ENCODE peak calls at places on chromosomes 16 and 17, in ten cellular contexts. H is endothelial cell, L is WERI-Rb-1, B is PC-9, F is stomach, X is Caco-2, W is HFF-Myc, T is breast epithelium, R is suprapubic skin, M is MCF 10A. K is an unnamed sample.

GRCh38 chr17:65055708-65056638 is 567 bp downstream of the GNA13 start:
- DNase-seq in X (peak), R (peak), L (peak), T (peak), F (peak), W (no peak), B (peak), H (peak), M (peak), K (peak)

GRCh38 chr17:57553991-57554825 is 190.9 kb downstream of the CCDC182 start:
- DNase-seq in B (peak), H (peak), M (no peak), F (no peak), W (no peak), R (no peak), L (peak), X (no peak), T (no peak), K (no peak)

GRCh38 chr16:56145369-56145768 is 45.9 kb upstream of the GNAO1 start:
- DNase-seq in W (no peak), H (no peak), F (no peak), M (no peak), R (no peak), B (no peak), L (no peak), T (no peak), X (no peak), K (no peak)

GRCh38 chr17:58184308-58184985 is 8.1 kb upstream of the EPX start:
- DNase-seq in X (no peak), T (no peak), M (peak), F (no peak), L (no peak), H (no peak), R (no peak), W (peak), B (peak), K (no peak)

GRCh38 chr17:37770631-37771518 is 26.0 kb upstream of the HNF1B start:
- DNase-seq in F (peak), R (no peak), X (peak), M (peak), T (peak), W (no peak), H (peak), L (peak), B (peak), K (peak)

GRCh38 chr16:85457366-85457765 is 155.8 kb upstream of the GSE1 start:
- DNase-seq in B (peak), H (no peak), L (no peak), M (peak), W (no peak), T (no peak), R (no peak), F (no peak), X (no peak), K (no peak)

GRCh38 chr16:11355862-11356261 is 10.6 kb downstream of the RMI2 start:
- DNase-seq in R (no peak), M (no peak), T (no peak), X (no peak), L (no peak), W (no peak), F (no peak), B (no peak), H (no peak), K (no peak)

GRCh38 chr17:6712854-6713129 is 377 bp downstream of the SLC13A5 start:
- DNase-seq in W (no peak), R (no peak), M (no peak), T (no peak), X (no peak), L (no peak), B (no peak), F (no peak), H (no peak), K (no peak)

GRCh38 chr16:12637002-12637401 is 166.7 kb downstream of the CPPED1 start:
- DNase-seq in H (no peak), F (no peak), B (no peak), T (no peak), M (no peak), X (no peak), R (no peak), L (peak), W (no peak), K (no peak)

GRCh38 chr16:75494184-75494583 is 1.1 kb downstream of the CHST6 start:
- DNase-seq in T (no peak), H (no peak), X (no peak), R (no peak), F (no peak), W (no peak), M (no peak), L (no peak), B (no peak), K (no peak)

GRCh38 chr17:78159575-78160158 is 8.7 kb upstream of the SYNGR2 start:
- DNase-seq in T (no peak), M (peak), L (no peak), F (no peak), X (no peak), H (no peak), R (no peak), W (no peak), B (no peak), K (no peak)

GRCh38 chr17:3043737-3044365 is 19.6 kb downstream of the OR1D5 start:
- DNase-seq in T (no peak), X (no peak), H (peak), M (no peak), B (no peak), L (peak), R (no peak), F (no peak), W (no peak), K (no peak)

GRCh38 chr17:39716073-39716818 is 14.1 kb downstream of the MIEN1 start:
- DNase-seq in L (no peak), W (no peak), M (no peak), T (no peak), X (no peak), R (no peak), F (no peak), B (no peak), H (no peak), K (no peak)

GRCh38 chr16:3074860-3075545 is 9.6 kb downstream of the IL32 start:
- DNase-seq in M (no peak), B (no peak), T (no peak), R (no peak), X (no peak), F (peak), W (no peak), H (no peak), L (no peak), K (no peak)

GRCh38 chr17:73151888-73152633 is 12.7 kb upstream of the SSTR2 start:
- DNase-seq in T (no peak), X (no peak), B (no peak), M (no peak), L (no peak), W (no peak), R (no peak), F (no peak), H (no peak), K (no peak)

GRCh38 chr16:17205279-17206139 is 265.3 kb downstream of the XYLT1 start:
- DNase-seq in M (no peak), H (no peak), W (peak), F (peak), B (no peak), X (no peak), R (no peak), T (no peak), L (no peak), K (no peak)

GRCh38 chr17:46917516-46917915 is 5.4 kb upstream of the GOSR2 start:
- DNase-seq in W (no peak), F (no peak), H (no peak), M (no peak), B (no peak), L (no peak), X (no peak), T (no peak), R (no peak), K (no peak)

DNA sequence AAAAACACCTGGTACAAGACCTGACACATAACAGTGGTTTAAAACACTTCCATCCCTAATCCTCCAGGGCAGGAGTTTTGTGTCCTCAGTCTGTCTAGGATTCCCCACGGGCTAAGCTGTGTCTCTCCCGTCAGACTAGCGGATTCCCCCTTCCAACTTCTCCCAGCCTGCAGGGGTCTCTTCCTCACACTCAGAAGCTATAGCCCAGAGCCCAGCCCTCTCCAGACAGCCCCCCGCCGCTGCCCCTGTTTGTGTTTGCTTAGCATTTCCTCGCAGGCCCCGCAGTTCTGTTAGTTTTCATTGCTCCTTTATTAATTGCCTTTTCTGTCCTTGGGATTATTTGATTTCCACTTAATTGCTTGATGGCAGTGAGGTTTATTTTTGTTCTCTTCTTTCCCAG is 91.2 kb downstream of the TMEM132E start:
- DNase-seq in R (no peak), B (no peak), F (no peak), L (no peak), T (no peak), M (no peak), H (no peak), X (no peak), W (no peak), K (no peak)
- TF ChIP-seq CTCF in R (no peak), B (no peak), F (no peak), L (no peak), T (no peak), M (no peak), H (no peak), X (no peak), W (no peak), K (no peak)

GRCh38 chr16:52070341-52071057 is 476.4 kb downstream of the TOX3 start:
- DNase-seq in H (no peak), T (no peak), R (no peak), L (no peak), B (no peak), M (no peak), W (no peak), F (no peak), X (no peak), K (no peak)

GRCh38 chr16:52071101-52071500 is 475.8 kb downstream of the TOX3 start:
- DNase-seq in X (no peak), H (no peak), L (no peak), T (no peak), F (no peak), M (no peak), B (no peak), W (no peak), R (no peak), K (no peak)

GRCh38 chr16:52069866-52070265 is 477.1 kb downstream of the TOX3 start:
- DNase-seq in L (peak), X (no peak), F (no peak), H (peak), B (no peak), T (no peak), R (no peak), W (no peak), M (peak), K (no peak)

GRCh38 chr16:52066951-52067350 is 480.0 kb downstream of the TOX3 start:
- DNase-seq in W (no peak), B (no peak), M (no peak), H (no peak), F (no peak), X (no peak), L (no peak), R (no peak), T (no peak), K (no peak)

DNA sequence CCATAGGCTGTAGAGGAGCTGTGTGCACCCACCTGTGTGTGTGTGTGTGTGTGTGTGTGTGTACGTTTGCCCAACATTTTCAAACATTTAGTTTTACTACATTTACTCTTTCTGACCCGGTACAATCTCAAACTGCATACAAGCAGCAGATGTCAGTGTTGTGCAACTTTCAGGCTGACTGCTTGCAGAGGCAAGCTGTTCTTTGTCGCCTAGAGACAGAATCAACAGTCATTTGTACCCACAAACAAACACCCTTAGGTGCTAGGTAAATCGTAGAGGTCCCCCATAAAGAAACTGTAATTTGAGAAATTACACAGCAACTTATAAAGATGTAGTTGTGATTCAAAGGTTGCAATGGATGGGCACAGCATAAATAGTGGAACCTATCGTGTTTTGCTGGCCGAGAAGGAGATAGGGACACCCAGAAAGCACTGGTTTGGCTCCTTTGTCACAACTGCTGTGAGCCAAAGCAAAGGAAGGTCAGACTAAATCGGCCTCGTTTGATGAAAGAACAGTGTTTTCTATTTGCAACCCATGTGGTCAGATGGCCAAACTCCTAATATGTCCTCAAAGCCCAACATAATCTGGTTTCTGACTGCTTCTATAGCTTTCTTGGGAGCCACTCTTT is 478.4 kb downstream of the TOX3 start:
- DNase-seq in W (no peak), M (peak), T (no peak), H (peak), L (peak), X (peak), F (peak), R (no peak), B (no peak), K (peak)
- TF ChIP-seq CTCF in W (no peak), M (peak), T (peak), H (no peak), L (peak), X (peak), F (peak), R (peak), B (no peak), K (peak)

GRCh38 chr16:22053921-22054341 is 38.4 kb upstream of the VWA3A start:
- DNase-seq in B (no peak), F (no peak), L (no peak), R (no peak), H (no peak), X (no peak), W (no peak), T (no peak), M (no peak), K (no peak)

GRCh38 chr16:22052985-22053384 is 39.4 kb upstream of the VWA3A start:
- DNase-seq in R (no peak), H (no peak), B (no peak), X (no peak), M (peak), W (no peak), T (no peak), L (no peak), F (no peak), K (no peak)

GRCh38 chr16:22054847-22055590 is 37.3 kb upstream of the VWA3A start:
- DNase-seq in B (no peak), F (no peak), H (no peak), M (no peak), X (no peak), W (no peak), T (no peak), R (no peak), L (no peak), K (no peak)

GRCh38 chr16:22050963-22051362 is 41.4 kb upstream of the VWA3A start:
- DNase-seq in W (no peak), F (no peak), L (no peak), B (peak), T (no peak), H (no peak), X (no peak), M (peak), R (no peak), K (no peak)

DNA sequence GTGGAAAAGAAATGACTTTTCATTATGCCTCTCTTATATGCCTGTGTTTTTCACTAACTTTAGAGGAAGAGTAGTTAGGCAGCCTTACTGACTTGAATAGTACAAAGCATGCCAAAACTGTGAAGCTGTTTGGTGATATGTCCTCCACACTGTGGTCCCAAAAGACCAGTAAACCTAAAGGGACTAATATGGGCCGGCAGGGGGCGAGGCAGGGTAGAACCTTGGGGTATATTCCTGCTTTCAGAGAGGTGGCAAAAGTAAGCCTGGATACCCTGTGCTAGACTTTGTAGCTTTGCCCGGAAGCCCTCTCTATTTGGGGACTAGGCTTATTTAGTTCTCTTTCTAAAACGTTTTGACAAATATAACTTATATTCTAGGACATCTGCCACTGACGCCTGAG is 36.5 kb upstream of the VWA3A start:
- DNase-seq in B (no peak), F (no peak), X (no peak), L (peak), H (peak), R (no peak), M (no peak), W (no peak), T (no peak), K (no peak)
- TF ChIP-seq CTCF in B (no peak), F (no peak), X (peak), L (peak), H (peak), R (no peak), M (no peak), W (peak), T (no peak), K (peak)

GRCh38 chr16:22141746-22142145 is 20.6 kb upstream of the SDR42E2 start:
- DNase-seq in T (no peak), H (peak), X (no peak), M (peak), W (peak), L (peak), F (no peak), R (no peak), B (no peak), K (no peak)
- TF ChIP-seq CTCF in T (no peak), H (peak), X (peak), M (peak), W (peak), L (peak), F (no peak), R (no peak), B (peak), K (peak)

K was measured in neural crest cell.